ENCODE peak calls at places on chromosomes 7 and 10, in four cellular contexts. E, H, F and Z are unnamed samples.

GRCh38 chr7:130890176-130891020 is 156.4 kb upstream of the KLF14 start:
- DNase-seq in E (peak; percentile 75), H (no peak), F (no peak), Z (no peak)

GRCh38 chr10:44006826-44007225 is 358.1 kb upstream of the ZNF32 start:
- DNase-seq in E (no peak), H (no peak), F (no peak), Z (no peak)

GRCh38 chr10:88928254-88928653 is 24.3 kb downstream of the ACTA2 start:
- DNase-seq in E (no peak), H (no peak), F (no peak), Z (no peak)

GRCh38 chr10:110379831-110380230 is 75.1 kb upstream of the SMNDC1 start:
- DNase-seq in E (no peak), H (no peak), F (no peak), Z (no peak)

GRCh38 chr10:72274730-72275350 is 1.1 kb downstream of the DDIT4 start:
- DNase-seq in E (peak; percentile 42), H (peak; percentile 73), F (no peak), Z (no peak)

GRCh38 chr7:114818501-114818900 is 103.4 kb upstream of the MDFIC start:
- DNase-seq in E (peak; percentile 75), H (no peak), F (no peak), Z (no peak)

GRCh38 chr10:103626178-103626577 is 132.7 kb downstream of the NEURL1 start:
- DNase-seq in E (no peak), H (no peak), F (no peak), Z (no peak)

GRCh38 chr10:76576276-76576962 is 1061.2 kb downstream of the KCNMA1 start:
- DNase-seq in E (peak; percentile 2), H (no peak), F (no peak), Z (peak; percentile 37)

GRCh38 chr10:37566336-37566735 is 291.1 kb downstream of the ZNF248 start:
- DNase-seq in E (no peak), H (no peak), F (no peak), Z (no peak)

GRCh38 chr7:35545831-35546230 is 149.1 kb downstream of the HERPUD2 start:
- DNase-seq in E (no peak), H (no peak), F (no peak), Z (no peak)

GRCh38 chr7:147774461-147774860 is 816.1 kb upstream of the C7orf33 start:
- DNase-seq in E (no peak), H (no peak), F (no peak), Z (no peak)

GRCh38 chr10:123999956-124000615 is 93.3 kb downstream of the CHST15 start:
- DNase-seq in E (no peak), H (no peak), F (no peak), Z (no peak)

GRCh38 chr10:91077549-91078017 is 142.9 kb upstream of the PCGF5 start:
- DNase-seq in E (peak; percentile 46), H (no peak), F (no peak), Z (peak; percentile 56)

GRCh38 chr10:110664483-110665420 is 20.6 kb downstream of the RBM20 start:
- DNase-seq in E (peak; percentile 95), H (no peak), F (peak; percentile 19), Z (peak; percentile 44)

GRCh38 chr10:110918269-110918632 is 729 bp downstream of the BBIP1 start:
- DNase-seq in E (peak; percentile 95), H (peak; percentile 79), F (peak; percentile 71), Z (peak; percentile 90)

GRCh38 chr7:121099572-121099971 is 111.1 kb downstream of the CPED1 start:
- DNase-seq in E (no peak), H (no peak), F (no peak), Z (no peak)

GRCh38 chr7:50069613-50070012 is 23.4 kb downstream of the ZPBP start:
- DNase-seq in E (peak; percentile 30), H (peak; percentile 12), F (no peak), Z (no peak)

GRCh38 chr10:125057158-125058001 is 103.0 kb downstream of the CTBP2 start:
- DNase-seq in E (no peak), H (no peak), F (no peak), Z (no peak)

GRCh38 chr7:88072036-88072714 is 138.1 kb downstream of the ADAM22 start:
- DNase-seq in E (no peak), H (no peak), F (no peak), Z (no peak)

GRCh38 chr7:36286241-36286640 is 103.4 kb upstream of the ANLN start:
- DNase-seq in E (no peak), H (peak; percentile 47), F (no peak), Z (no peak)

GRCh38 chr10:131311661-131312260 is at the start of gene TCERG1L:
- DNase-seq in E (no peak), H (no peak), F (no peak), Z (no peak)

GRCh38 chr7:65804887-65805286 is 68.0 kb upstream of the VKORC1L1 start:
- DNase-seq in E (no peak), H (no peak), F (no peak), Z (no peak)

GRCh38 chr7:7641129-7641663 is 644 bp downstream of the UMAD1 start:
- DNase-seq in E (no peak), H (no peak), F (peak; percentile 15), Z (no peak)

GRCh38 chr7:131076711-131077170 is 250.9 kb upstream of the MKLN1 start:
- DNase-seq in E (no peak), H (no peak), F (peak; percentile 24), Z (no peak)

GRCh38 chr10:131204406-131205152 is 106.9 kb downstream of the TCERG1L start:
- DNase-seq in E (no peak), H (no peak), F (no peak), Z (no peak)

GRCh38 chr10:80493482-80494021 is 39.4 kb downstream of the TSPAN14 start:
- DNase-seq in E (no peak), H (no peak), F (no peak), Z (no peak)

GRCh38 chr7:114835861-114836260 is 86.0 kb upstream of the MDFIC start:
- DNase-seq in E (no peak), H (no peak), F (no peak), Z (no peak)

GRCh38 chr10:80924063-80924952 is 386.6 kb downstream of the SH2D4B start:
- DNase-seq in E (peak; percentile 64), H (peak; percentile 5), F (peak; percentile 3), Z (peak; percentile 4)

GRCh38 chr7:75928600-75928939 is 13.6 kb downstream of the POR start:
- DNase-seq in E (no peak), H (peak; percentile 27), F (no peak), Z (no peak)

GRCh38 chr10:79026806-79027146 is 42.0 kb upstream of the ZMIZ1 start:
- DNase-seq in E (no peak), H (no peak), F (no peak), Z (no peak)